ENCODE peak calls at places on chromosomes 4 and X, in four cellular contexts. L is cardiac fibroblast, Y is SK-N-SH, Z is brain microvascular endothelial cell. N is an unnamed sample.

GRCh38 chr4:184016742-184017668 is 111.9 kb downstream of the STOX2 start:
- DNase-seq in Y (peak; percentile 71), Z (no peak), L (peak; percentile 5), N (no peak)

GRCh38 chr4:86818211-86818610 is 31.0 kb downstream of the SLC10A6 start:
- DNase-seq in Z (no peak), L (peak; percentile 43), Y (no peak), N (no peak)

GRCh38 chr4:38791005-38791404 is 8.2 kb upstream of the TLR10 start:
- DNase-seq in L (no peak), Z (no peak), Y (no peak), N (no peak)

GRCh38 chrX:42755820-42756219 is 22.1 kb downstream of the PPP1R2C start:
- DNase-seq in Y (no peak), L (peak; percentile 70), Z (peak; percentile 13), N (peak; percentile 58)

GRCh38 chrX:129791961-129792570 is 12.3 kb downstream of the SASH3 start:
- DNase-seq in Y (no peak), L (no peak), Z (no peak), N (no peak)

GRCh38 chr4:7052923-7053715 is 9.9 kb downstream of the TADA2B start:
- DNase-seq in Z (no peak), Y (no peak), L (no peak), N (no peak)

GRCh38 chr4:173360587-173361221 is 10.1 kb upstream of the SAP30 start:
- DNase-seq in L (peak; percentile 40), Y (no peak), Z (no peak), N (peak; percentile 7)

GRCh38 chr4:125728568-125728967 is 413.8 kb downstream of the FAT4 start:
- DNase-seq in Z (peak; percentile 95), Y (no peak), L (peak; percentile 92), N (peak; percentile 98)

GRCh38 chr4:186624951-186625350 is 69.6 kb upstream of the MTNR1A start:
- DNase-seq in Z (peak; percentile 63), Y (no peak), L (peak; percentile 80), N (no peak)

GRCh38 chr4:186623546-186623945 is 68.2 kb upstream of the MTNR1A start:
- DNase-seq in Z (peak; percentile 20), Y (no peak), L (peak; percentile 30), N (no peak)

GRCh38 chr4:186627226-186627865 is 72.0 kb upstream of the MTNR1A start:
- DNase-seq in Z (no peak), Y (no peak), L (no peak), N (peak; percentile 51)

GRCh38 chr4:186630128-186630527 is 74.8 kb upstream of the MTNR1A start:
- DNase-seq in Y (no peak), L (no peak), Z (no peak), N (no peak)

GRCh38 chr4:186628058-186628711 is 72.8 kb upstream of the MTNR1A start:
- DNase-seq in Y (no peak), L (no peak), Z (no peak), N (peak; percentile 59)
- H3K4me3 ChIP-seq in Y (no peak overlapping the region), L (no peak overlapping the region), Z (no peak overlapping the region), N (no peak overlapping the region)

DNA sequence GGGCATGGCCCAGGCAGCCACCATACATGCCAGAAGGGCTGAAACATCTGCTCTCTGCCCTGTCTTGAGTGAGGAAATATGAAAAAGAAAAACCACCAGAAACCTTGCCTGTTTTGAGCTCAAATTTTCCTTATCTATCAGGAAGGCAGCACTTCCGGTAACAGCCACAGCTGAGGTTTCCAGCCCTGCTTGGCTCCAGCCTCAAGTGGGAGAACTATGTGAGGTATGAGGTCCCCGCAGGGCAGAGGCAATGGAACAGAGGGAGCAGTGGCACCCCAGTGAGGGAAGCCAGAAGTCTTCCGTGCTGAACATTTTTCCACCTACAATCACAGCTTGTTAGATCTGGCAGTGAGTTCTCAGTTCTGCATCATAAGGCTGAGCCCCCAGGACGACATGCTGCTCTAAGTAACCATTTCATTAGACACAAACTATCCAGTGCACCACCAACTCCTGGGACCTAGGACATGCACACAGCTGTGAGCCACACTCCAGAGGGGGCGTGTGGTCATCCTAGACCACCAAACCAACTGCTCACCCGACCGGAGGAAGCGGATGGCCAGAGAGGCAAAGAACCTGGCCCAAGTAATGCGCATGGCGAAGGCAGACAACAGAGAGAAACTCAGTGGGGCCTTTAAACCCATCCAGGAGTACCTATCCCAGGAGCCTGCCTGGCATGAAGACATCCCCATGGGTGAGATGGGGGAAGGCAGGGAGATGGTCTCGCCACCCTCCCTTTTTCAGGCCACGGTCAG is 22.6 kb downstream of the WDR1 start:
- DNase-seq in Y (peak; percentile 50), L (peak; percentile 98), Z (peak; percentile 96), N (no peak)
- TF ChIP-seq CTCF in Y (no peak), L (no peak), Z (no peak), N (no peak)

GRCh38 chrX:41121766-41122165 is 36.5 kb downstream of the USP9X start:
- DNase-seq in Y (no peak), Z (no peak), L (no peak), N (no peak)

GRCh38 chrX:41116948-41117347 is 31.7 kb downstream of the USP9X start:
- DNase-seq in Z (no peak), L (no peak), Y (no peak), N (peak; percentile 18)

GRCh38 chrX:41118156-41118555 is 32.9 kb downstream of the USP9X start:
- DNase-seq in Y (no peak), L (no peak), Z (no peak), N (no peak)

GRCh38 chrX:41122664-41123257 is 37.5 kb downstream of the USP9X start:
- DNase-seq in Z (no peak), Y (peak; percentile 13), L (no peak), N (peak; percentile 14)

GRCh38 chrX:41119803-41120202 is 34.6 kb downstream of the USP9X start:
- DNase-seq in L (no peak), Y (no peak), Z (no peak), N (no peak)
- H3K4me3 ChIP-seq in L (no peak overlapping the region), Y (no peak overlapping the region), Z (no peak overlapping the region), N (no peak overlapping the region)

GRCh38 chrX:152881289-152881688 is 16.6 kb upstream of the ZNF185 start:
- DNase-seq in Z (no peak), L (no peak), Y (no peak), N (no peak)

GRCh38 chrX:152878976-152879755 is 18.7 kb upstream of the ZNF185 start:
- DNase-seq in L (no peak), Z (no peak), Y (no peak), N (peak; percentile 91)

GRCh38 chrX:152886716-152887115 is 11.2 kb upstream of the ZNF185 start:
- DNase-seq in Y (no peak), Z (no peak), L (no peak), N (no peak)

GRCh38 chrX:152884171-152884570 is 13.7 kb upstream of the ZNF185 start:
- DNase-seq in Y (no peak), Z (no peak), L (no peak), N (no peak)
- TF ChIP-seq CTCF in Y (no peak), Z (no peak), L (no peak), N (no peak)

DNA sequence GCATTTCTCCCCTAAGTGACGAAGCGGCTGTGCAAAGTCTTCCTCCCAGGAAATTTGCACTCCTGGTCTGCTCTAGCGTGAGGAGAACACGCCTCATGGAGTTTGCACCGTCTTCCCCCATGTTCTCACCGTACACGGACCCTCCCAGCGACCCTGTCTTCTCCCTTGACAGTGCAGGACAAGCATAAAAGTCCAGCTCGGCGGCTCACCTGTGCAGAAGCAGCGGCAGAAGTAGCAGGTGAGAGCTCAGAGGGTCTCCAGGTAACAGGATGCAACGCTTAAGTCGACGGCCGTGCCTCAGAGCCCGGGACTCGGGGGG is 314 bp downstream of the P2RY8 start:
- DNase-seq in Y (no peak), Z (no peak), L (no peak), N (no peak)
- H3K4me3 ChIP-seq in Y (no peak overlapping the region), Z (no peak overlapping the region), L (no peak overlapping the region), N (no peak overlapping the region)

DNA sequence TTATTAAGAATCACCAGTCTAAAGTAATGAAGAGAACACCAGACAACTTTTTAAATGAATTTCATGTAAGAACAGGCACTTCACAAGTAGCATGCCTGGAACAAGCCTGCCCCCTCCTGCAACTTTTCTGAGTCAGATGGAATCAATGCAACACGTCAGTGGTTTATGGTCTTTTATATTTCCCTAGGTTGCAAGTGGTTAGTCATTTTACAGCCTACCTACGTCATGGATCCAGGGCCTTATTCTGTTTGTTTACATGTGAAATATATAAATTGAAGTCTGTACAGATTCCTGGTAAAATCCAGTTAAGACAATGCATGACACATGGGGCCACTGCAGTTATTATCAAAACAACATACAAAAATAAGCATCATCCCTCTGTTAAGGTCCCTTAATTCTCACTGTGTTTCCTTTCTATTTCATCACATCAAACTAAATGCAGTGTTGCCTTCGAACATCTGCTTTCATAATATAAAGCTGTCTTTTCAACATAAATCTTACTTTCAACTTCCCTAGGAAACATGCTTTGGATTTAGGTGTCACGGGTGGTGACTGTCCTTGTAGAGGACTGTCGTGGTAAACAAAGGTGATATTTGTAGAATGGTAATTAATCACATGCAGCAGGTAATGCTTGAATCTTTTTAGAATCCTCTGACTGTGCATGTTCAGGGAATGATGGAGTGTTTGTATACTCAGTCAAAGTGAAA is 309.3 kb downstream of the FRMPD4 start:
- DNase-seq in Y (no peak), Z (peak; percentile 65), L (peak; percentile 83), N (peak; percentile 88)
- TF ChIP-seq CTCF in Y (peak; percentile 24), Z (no peak), L (no peak), N (peak; percentile 37)

DNA sequence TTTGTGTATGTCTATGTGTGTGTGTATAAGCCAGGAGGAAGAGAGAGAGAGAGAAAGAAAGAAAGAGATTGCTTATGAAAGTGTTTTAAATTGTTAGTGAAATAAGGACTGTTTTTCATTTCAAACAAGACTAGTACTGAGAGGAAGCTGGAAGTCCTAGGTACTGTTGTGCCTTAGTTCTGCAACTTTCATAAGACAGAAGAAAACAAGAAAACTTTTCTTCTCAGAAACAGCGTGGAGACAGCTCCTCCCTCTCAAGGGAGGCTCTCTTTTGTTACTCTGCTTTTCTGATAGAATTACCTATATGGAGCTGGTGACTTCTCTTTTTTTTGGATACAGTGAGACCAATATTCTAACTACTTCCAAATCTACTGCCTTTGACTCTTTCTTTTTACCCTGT is 62.5 kb downstream of the BANK1 start:
- DNase-seq in Z (no peak), L (no peak), Y (no peak), N (no peak)
- H3K4me3 ChIP-seq in Z (no peak overlapping the region), L (no peak overlapping the region), Y (no peak overlapping the region), N (no peak overlapping the region)

GRCh38 chr4:110096406-110096805 is 102.0 kb downstream of the ELOVL6 start:
- DNase-seq in Y (no peak), L (no peak), Z (no peak), N (no peak)

GRCh38 chr4:110091426-110091825 is 107.0 kb downstream of the ELOVL6 start:
- DNase-seq in L (peak; percentile 44), Z (peak; percentile 78), Y (no peak), N (peak; percentile 85)

GRCh38 chr4:110087116-110087708 is 111.2 kb downstream of the ELOVL6 start:
- DNase-seq in L (peak; percentile 88), Z (peak; percentile 30), Y (no peak), N (peak; percentile 76)

GRCh38 chr4:110088670-110089069 is 109.7 kb downstream of the ELOVL6 start:
- DNase-seq in Z (no peak), Y (no peak), L (peak; percentile 20), N (peak; percentile 59)

GRCh38 chr4:110092646-110093045 is 105.8 kb downstream of the ELOVL6 start:
- DNase-seq in Y (no peak), L (no peak), Z (no peak), N (no peak)
- TF ChIP-seq CTCF in Y (no peak), L (no peak), Z (no peak), N (no peak)

GRCh38 chrX:40168183-40169015 is 70.6 kb upstream of the BCOR start:
- DNase-seq in L (no peak), Z (no peak), Y (no peak), N (no peak)
- H3K4me3 ChIP-seq in L (no peak overlapping the region), Z (peak overlapping the region; percentile 41), Y (no peak overlapping the region), N (peak overlapping the region; percentile 15)